ENCODE peak calls at places on chromosome 5, in eight cellular contexts. P, K, U, L, F, J, Y and B are unnamed samples.

GRCh38 chr5:148268556-148268955 is at the start of gene SPINK13:
- DNase-seq in P (peak; percentile 45), K (peak; percentile 80), U (peak; percentile 69), L (no peak), F (no peak), J (no peak), Y (peak; percentile 82), B (no peak)

GRCh38 chr5:58069846-58070245 is 390.0 kb downstream of the PLK2 start:
- DNase-seq in P (no peak), K (no peak), U (no peak), L (no peak), F (no peak), J (no peak), Y (no peak), B (no peak)

GRCh38 chr5:153783278-153783677 is 255.4 kb downstream of the FAM114A2 start:
- DNase-seq in P (no peak), K (no peak), U (no peak), L (no peak), F (no peak), J (no peak), Y (peak; percentile 2), B (no peak)

GRCh38 chr5:139651863-139652787 is 4.0 kb downstream of the CXXC5 start:
- DNase-seq in P (peak; percentile 86), K (peak; percentile 84), U (peak; percentile 92), L (peak; percentile 51), F (peak; percentile 81), J (no peak), Y (peak; percentile 94), B (peak; percentile 97)

GRCh38 chr5:120122711-120123110 is 341.4 kb upstream of the PRR16 start:
- DNase-seq in P (no peak), K (peak; percentile 24), U (peak; percentile 18), L (no peak), F (no peak), J (no peak), Y (no peak), B (no peak)

GRCh38 chr5:171122372-171122771 is 186.7 kb upstream of the TLX3 start:
- DNase-seq in P (no peak), K (peak; percentile 28), U (no peak), L (no peak), F (no peak), J (no peak), Y (no peak), B (no peak)

GRCh38 chr5:86979801-86980510 is 287.7 kb upstream of the RASA1 start:
- DNase-seq in P (no peak), K (peak; percentile 69), U (peak; percentile 59), L (no peak), F (no peak), J (no peak), Y (peak; percentile 77), B (no peak)

GRCh38 chr5:109199294-109199693 is 210.5 kb downstream of the PJA2 start:
- DNase-seq in P (no peak), K (no peak), U (no peak), L (no peak), F (no peak), J (no peak), Y (no peak), B (no peak)

GRCh38 chr5:116380615-116381014 is 194.0 kb downstream of the SEMA6A start:
- DNase-seq in P (no peak), K (no peak), U (no peak), L (no peak), F (no peak), J (no peak), Y (no peak), B (no peak)

GRCh38 chr5:159955056-159955624 is 38.9 kb downstream of the ADRA1B start:
- DNase-seq in P (no peak), K (no peak), U (no peak), L (no peak), F (no peak), J (no peak), Y (no peak), B (no peak)

GRCh38 chr5:97049175-97049574 is 93.2 kb downstream of the LIX1 start:
- DNase-seq in P (no peak), K (no peak), U (no peak), L (no peak), F (no peak), J (no peak), Y (no peak), B (no peak)

GRCh38 chr5:147559725-147560124 is 49.9 kb upstream of the DPYSL3 start:
- DNase-seq in P (no peak), K (peak; percentile 58), U (no peak), L (no peak), F (no peak), J (no peak), Y (peak; percentile 49), B (no peak)

GRCh38 chr5:58322453-58322852 is 137.4 kb downstream of the PLK2 start:
- DNase-seq in P (no peak), K (peak; percentile 27), U (no peak), L (no peak), F (no peak), J (no peak), Y (peak; percentile 60), B (no peak)

DNA sequence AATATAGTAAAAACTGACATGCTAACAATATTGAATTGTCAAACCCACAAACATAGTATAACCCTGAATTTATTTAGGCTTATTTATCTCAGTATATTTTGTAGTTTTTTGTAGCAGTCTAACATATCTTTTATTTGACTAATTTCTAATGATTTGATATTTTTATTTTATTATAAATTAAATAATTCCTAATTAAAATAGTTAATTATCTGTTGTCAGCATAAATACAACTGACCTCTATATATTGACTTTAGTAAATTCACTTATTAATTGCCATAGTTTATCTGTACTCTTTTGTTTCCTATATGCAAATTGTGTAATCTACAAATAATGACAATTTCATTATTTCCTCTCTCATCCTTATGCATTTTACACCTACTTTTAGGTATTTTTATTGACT is 215.1 kb upstream of the KIF2A start:
- DNase-seq in P (no peak), K (no peak), U (no peak), L (no peak), F (no peak), J (no peak), Y (no peak), B (no peak)
- H3K4me3 ChIP-seq in P (no peak overlapping the region), K (no peak overlapping the region), U (no peak overlapping the region), L (no peak overlapping the region), F (no peak overlapping the region), J (no peak overlapping the region), Y (no peak overlapping the region), B (no peak overlapping the region)

GRCh38 chr5:88883566-88884434 is 816 bp upstream of the MEF2C start:
- DNase-seq in P (peak; percentile 21), K (peak; percentile 83), U (peak; percentile 47), L (no peak), F (peak; percentile 85), J (no peak), Y (peak; percentile 72), B (peak; percentile 81)

GRCh38 chr5:88882321-88883038 is 504 bp downstream of the MEF2C start:
- DNase-seq in P (no peak), K (peak; percentile 31), U (no peak), L (no peak), F (no peak), J (no peak), Y (no peak), B (no peak)

GRCh38 chr5:88884435-88884877 is 1.5 kb upstream of the MEF2C start:
- DNase-seq in P (no peak), K (no peak), U (no peak), L (no peak), F (no peak), J (no peak), Y (no peak), B (no peak)

GRCh38 chr5:88881566-88881965 is 1.4 kb downstream of the MEF2C start:
- DNase-seq in P (no peak), K (peak; percentile 46), U (no peak), L (no peak), F (peak; percentile 46), J (no peak), Y (no peak), B (no peak)

GRCh38 chr5:88883059-88883565 is at the start of gene MEF2C:
- DNase-seq in P (peak; percentile 33), K (peak; percentile 90), U (peak; percentile 24), L (no peak), F (peak; percentile 90), J (no peak), Y (peak; percentile 83), B (peak; percentile 95)
- H3K4me3 ChIP-seq in P (peak within 1 kb of the TSS; percentile 41), K (peak within 1 kb of the TSS; percentile 53), U (peak within 1 kb of the TSS; percentile 41), L (peak within 1 kb of the TSS; percentile 35), F (peak within 1 kb of the TSS; percentile 83), J (peak within 1 kb of the TSS; percentile 58), Y (peak within 1 kb of the TSS; percentile 97), B (peak within 1 kb of the TSS; percentile 93)

GRCh38 chr5:14268236-14268701 is 125.1 kb downstream of the TRIO start:
- DNase-seq in P (no peak), K (peak; percentile 68), U (peak; percentile 87), L (no peak), F (no peak), J (no peak), Y (peak; percentile 87), B (no peak)

GRCh38 chr5:14268738-14269137 is 125.6 kb downstream of the TRIO start:
- DNase-seq in P (no peak), K (peak; percentile 57), U (no peak), L (no peak), F (peak; percentile 68), J (no peak), Y (peak; percentile 54), B (no peak)

GRCh38 chr5:14272548-14273205 is 129.5 kb downstream of the TRIO start:
- DNase-seq in P (no peak), K (no peak), U (no peak), L (no peak), F (no peak), J (no peak), Y (no peak), B (no peak)

GRCh38 chr5:14269395-14269794 is 126.3 kb downstream of the TRIO start:
- DNase-seq in P (no peak), K (no peak), U (no peak), L (no peak), F (no peak), J (no peak), Y (no peak), B (no peak)

DNA sequence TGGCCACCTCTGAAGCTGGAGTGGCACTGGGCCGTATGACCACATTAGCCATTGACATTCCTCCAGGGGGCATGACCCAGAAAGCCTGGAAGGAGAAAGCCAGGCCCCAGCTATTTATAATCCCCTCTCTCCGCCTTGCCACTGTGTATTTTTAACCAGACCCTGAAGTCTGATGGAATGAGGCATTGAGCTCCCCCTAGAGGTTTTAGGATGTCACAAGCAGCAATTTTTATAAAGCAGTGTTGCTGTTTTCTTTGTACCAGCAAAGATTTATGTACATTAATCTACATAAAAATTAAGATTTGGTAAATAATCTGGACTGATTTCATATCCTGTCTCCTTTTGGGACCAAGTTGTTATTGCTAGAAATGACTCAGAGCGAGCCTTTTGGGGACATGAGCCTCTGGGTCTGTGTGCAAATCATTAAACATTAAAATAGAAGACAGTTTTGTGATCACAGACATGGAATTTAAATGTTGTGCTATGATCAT is 127.1 kb downstream of the TRIO start:
- DNase-seq in P (peak; percentile 30), K (peak; percentile 73), U (peak; percentile 43), L (peak; percentile 11), F (peak; percentile 79), J (peak; percentile 33), Y (peak; percentile 54), B (no peak)
- H3K4me3 ChIP-seq in P (no peak overlapping the region), K (no peak overlapping the region), U (no peak overlapping the region), L (no peak overlapping the region), F (no peak overlapping the region), J (no peak overlapping the region), Y (no peak overlapping the region), B (no peak overlapping the region)

DNA sequence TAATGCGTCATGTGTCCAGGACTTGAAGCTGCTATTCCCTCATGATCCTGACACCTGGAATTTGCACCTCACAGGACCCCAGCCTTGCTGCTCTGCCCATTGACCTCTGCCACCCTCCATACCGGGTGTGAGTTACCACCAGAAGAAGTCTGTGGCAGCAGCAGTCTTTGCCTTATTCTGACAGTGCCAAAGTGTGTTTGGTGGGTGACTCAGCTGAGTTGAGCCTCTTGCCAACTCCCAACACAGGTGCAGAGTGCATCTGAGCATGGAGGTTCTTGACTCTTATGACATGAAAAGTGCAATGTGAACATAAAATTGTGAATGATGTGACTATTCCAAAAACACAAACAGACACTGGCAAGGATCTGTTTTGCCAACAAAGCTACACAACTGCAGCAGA is 1166.5 kb upstream of the CDH18 start:
- DNase-seq in P (no peak), K (peak; percentile 19), U (peak; percentile 37), L (no peak), F (no peak), J (no peak), Y (peak; percentile 18), B (no peak)
- H3K4me3 ChIP-seq in P (no peak overlapping the region), K (no peak overlapping the region), U (no peak overlapping the region), L (no peak overlapping the region), F (no peak overlapping the region), J (no peak overlapping the region), Y (no peak overlapping the region), B (no peak overlapping the region)